ENCODE peak calls at places on chromosomes 6 and 20, in four cellular contexts. S is PC-3, Q is fibroblast of lung, K is GM12878. A is an unnamed sample.

GRCh38 chr6:151240036-151240685 is 394 bp downstream of the AKAP12 start:
- DNase-seq in S (peak), Q (peak), K (no peak), A (peak)

GRCh38 chr20:45892828-45893500 is 1.8 kb downstream of the CTSA start:
- DNase-seq in S (no peak), Q (no peak), K (no peak), A (no peak)

GRCh38 chr6:1415416-1416063 is 26.2 kb downstream of the FOXF2 start:
- DNase-seq in S (no peak), Q (peak), K (no peak), A (no peak)

GRCh38 chr6:82118150-82118562 is 129.4 kb downstream of the IBTK start:
- DNase-seq in S (no peak), Q (no peak), K (no peak), A (no peak)

GRCh38 chr6:119683022-119683421 is 333.5 kb upstream of the MAN1A1 start:
- DNase-seq in S (no peak), Q (no peak), K (no peak), A (no peak)

GRCh38 chr6:10951675-10952282 is 64.9 kb downstream of the SYCP2L start:
- DNase-seq in S (peak), Q (peak), K (no peak), A (peak)

GRCh38 chr6:139153876-139154275 is 19.0 kb downstream of the HECA start:
- DNase-seq in S (no peak), Q (peak), K (no peak), A (no peak)

GRCh38 chr6:146149770-146150169 is 120.9 kb downstream of the GRM1 start:
- DNase-seq in S (no peak), Q (no peak), K (no peak), A (no peak)

GRCh38 chr20:33008336-33009213 is 1.1 kb downstream of the BPIFB2 start:
- DNase-seq in S (no peak), Q (no peak), K (no peak), A (no peak)

GRCh38 chr6:43437700-43438099 is 10.4 kb downstream of the ABCC10 start:
- DNase-seq in S (no peak), Q (no peak), K (no peak), A (no peak)

GRCh38 chr6:157823001-157823522 is at the start of gene SNX9:
- DNase-seq in S (peak), Q (peak), K (no peak), A (peak)

GRCh38 chr6:168116446-168116974 is 37.5 kb upstream of the FRMD1 start:
- DNase-seq in S (no peak), Q (no peak), K (no peak), A (no peak)

GRCh38 chr6:168115748-168116445 is 36.9 kb upstream of the FRMD1 start:
- DNase-seq in S (no peak), Q (no peak), K (no peak), A (no peak)

GRCh38 chr6:168117942-168118341 is 38.9 kb upstream of the FRMD1 start:
- DNase-seq in S (no peak), Q (no peak), K (no peak), A (peak)

GRCh38 chr6:168118935-168119334 is 39.9 kb upstream of the FRMD1 start:
- DNase-seq in S (no peak), Q (no peak), K (no peak), A (no peak)

DNA sequence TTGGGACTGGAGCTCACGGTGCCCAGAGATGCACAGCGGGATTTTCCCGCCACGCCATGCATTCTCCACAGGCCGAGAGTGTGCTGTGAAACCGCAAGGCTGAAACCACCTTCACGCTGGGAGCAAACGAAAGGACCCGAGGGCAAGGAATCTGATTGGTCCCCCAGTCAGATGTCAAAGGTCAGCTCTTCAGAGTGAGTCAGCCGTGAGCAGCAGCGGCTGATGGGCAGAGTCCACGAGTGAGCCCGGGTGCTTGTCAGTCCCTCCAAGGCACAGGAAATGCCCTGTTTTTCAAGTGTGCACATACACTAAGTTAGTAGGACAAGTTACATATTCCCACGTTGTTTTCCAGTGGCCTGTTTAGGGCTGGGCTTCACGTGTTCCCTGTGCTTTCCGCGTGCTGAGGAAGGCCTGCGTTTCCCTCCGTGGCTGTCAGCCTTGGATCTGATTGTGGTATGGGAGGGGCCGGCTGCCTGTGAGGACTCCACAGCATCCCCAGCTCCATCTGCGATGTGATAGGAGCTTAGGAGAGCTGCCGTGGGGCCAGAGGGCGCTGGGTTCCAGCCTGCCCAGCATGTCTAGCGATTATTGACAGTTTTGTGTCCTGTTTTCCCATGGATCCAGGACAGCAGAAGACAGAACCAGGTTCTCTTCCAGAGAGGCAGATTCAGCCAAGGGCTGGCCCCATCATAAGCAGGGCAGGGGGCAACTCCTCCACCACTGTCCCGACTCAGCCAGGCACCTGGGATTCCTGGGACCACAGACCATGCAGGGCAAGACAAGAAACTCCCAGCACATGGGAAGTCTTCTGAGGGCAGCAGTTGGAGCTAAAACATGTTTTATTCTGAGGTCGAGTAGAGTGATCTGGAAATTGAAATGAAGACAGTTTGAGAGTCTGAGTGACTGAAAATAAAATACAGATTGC is 38.2 kb upstream of the FRMD1 start:
- DNase-seq in S (no peak), Q (no peak), K (no peak), A (peak)
- H2AFZ ChIP-seq in S (no peak), Q (no peak), K (no peak), A (no peak)

GRCh38 chr6:6826961-6827360 is 238.4 kb downstream of the LY86 start:
- DNase-seq in S (no peak), Q (no peak), K (no peak), A (no peak)
- H3K9ac ChIP-seq in S (peak), Q (no peak), K (no peak), A (no peak)

GRCh38 chr20:16279320-16279719 is 293.9 kb downstream of the KIF16B start:
- DNase-seq in S (peak), Q (no peak), K (no peak), A (no peak)
- TF ChIP-seq CTCF in S (peak), Q (no peak), K (peak), A (no peak)

GRCh38 chr6:132330759-132331158 is 70.5 kb downstream of the MOXD1 start:
- DNase-seq in S (peak), Q (no peak), K (no peak), A (no peak)
- H2AFZ ChIP-seq in S (peak), Q (no peak), K (no peak), A (no peak)

DNA sequence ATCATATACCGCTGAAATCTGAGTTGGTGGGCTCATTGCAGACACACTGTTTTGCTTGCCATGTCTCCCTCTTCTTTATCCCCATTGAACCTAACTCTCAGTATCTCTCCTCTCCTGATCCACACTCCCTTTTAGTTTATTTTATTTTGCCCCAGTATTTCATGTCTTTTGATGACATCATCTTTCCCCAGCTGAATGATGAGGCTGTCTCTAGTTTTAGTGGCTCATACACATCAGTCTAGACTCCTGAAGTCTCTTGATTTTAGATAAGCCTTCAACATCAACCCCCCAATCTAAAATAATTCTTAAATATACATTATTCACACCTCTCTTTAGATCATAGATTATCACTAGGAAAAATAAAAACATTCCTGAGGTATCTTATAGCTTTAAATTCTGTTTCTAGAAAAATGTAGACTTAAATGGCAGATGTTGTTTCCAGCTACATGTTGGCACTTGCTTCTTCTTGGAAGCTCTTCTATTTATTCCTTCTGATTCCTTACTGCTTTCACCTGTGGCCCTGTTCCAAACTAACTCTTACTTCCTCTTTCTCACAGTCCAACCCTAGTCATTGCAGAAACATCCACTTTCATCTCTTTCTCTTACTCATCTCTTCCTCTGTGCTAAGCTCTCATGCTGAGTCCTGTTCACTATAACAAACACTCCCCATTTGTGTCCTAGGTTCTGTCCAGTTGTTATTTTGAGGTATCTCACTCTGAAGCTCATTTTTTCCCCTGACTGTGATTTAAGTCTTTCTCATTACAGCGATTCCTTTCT is 191.9 kb upstream of the SLC35B3 start:
- DNase-seq in S (peak), Q (peak), K (peak), A (no peak)
- H3K9ac ChIP-seq in S (no peak), Q (no peak), K (no peak), A (no peak)

DNA sequence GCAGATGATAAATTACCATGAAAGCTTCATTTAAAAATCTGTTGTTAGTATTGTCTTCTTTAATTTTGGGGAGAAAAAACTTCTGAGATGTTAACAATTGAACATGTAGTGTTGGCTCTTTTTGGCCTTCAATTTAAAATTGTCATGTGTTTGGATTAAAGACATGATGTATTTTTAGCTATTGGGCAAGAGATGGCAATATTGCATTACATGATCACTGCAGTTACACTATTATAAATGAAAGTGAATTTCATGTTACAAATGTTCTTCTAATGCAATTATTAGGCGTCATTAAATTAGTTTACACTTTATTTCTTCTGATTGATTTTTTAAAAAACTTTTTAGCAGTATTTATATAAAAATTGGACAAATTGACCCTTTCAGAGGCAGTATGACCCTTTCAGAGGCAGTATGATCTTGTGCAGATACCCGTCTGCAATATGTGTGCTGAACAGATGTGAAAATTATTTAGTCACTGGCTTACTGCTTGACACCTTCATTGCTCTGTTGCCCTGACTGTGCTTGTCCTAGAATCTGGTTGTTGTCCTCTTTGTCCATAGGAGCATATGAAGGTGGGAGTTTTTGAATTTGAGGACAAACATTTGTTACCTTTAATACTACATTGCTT is 25.8 kb downstream of the CDKAL1 start:
- DNase-seq in S (no peak), Q (peak), K (no peak), A (peak)
- TF ChIP-seq CTCF in S (peak), Q (no peak), K (no peak), A (peak)

GRCh38 chr6:4971851-4972250 is 32.0 kb downstream of the RPP40 start:
- DNase-seq in S (no peak), Q (no peak), K (no peak), A (no peak)

GRCh38 chr6:4972438-4972837 is 31.4 kb downstream of the RPP40 start:
- DNase-seq in S (no peak), Q (no peak), K (no peak), A (no peak)

GRCh38 chr6:4973972-4974885 is 29.6 kb downstream of the RPP40 start:
- DNase-seq in S (peak), Q (peak), K (no peak), A (peak)

GRCh38 chr6:4974962-4975361 is 28.9 kb downstream of the RPP40 start:
- DNase-seq in S (no peak), Q (no peak), K (no peak), A (no peak)

GRCh38 chr6:4973415-4973814 is 30.4 kb downstream of the RPP40 start:
- DNase-seq in S (no peak), Q (no peak), K (no peak), A (no peak)
- H2AFZ ChIP-seq in S (no peak), Q (peak), K (no peak), A (no peak)

DNA sequence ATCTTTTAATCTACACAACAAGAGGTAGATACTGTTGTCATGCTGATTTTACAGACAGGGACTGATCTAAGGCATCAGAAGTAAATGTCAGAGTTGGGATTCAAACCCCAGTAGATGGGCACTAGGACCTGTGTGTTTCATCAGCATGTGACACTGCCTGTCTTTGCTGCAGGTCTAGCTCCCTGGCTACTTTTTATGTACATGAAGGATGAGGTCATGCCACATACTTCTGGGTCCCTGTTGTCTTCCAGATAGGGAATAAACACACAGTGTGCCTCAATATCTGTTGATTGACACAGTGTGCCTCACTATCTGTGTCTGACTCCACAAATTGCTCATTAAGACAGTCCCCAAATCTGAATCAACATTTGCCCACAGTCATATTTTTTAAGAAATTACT is 106.9 kb downstream of the TFAP2B start:
- DNase-seq in S (no peak), Q (no peak), K (no peak), A (no peak)
- H3K9ac ChIP-seq in S (no peak), Q (no peak), K (no peak), A (no peak)

DNA sequence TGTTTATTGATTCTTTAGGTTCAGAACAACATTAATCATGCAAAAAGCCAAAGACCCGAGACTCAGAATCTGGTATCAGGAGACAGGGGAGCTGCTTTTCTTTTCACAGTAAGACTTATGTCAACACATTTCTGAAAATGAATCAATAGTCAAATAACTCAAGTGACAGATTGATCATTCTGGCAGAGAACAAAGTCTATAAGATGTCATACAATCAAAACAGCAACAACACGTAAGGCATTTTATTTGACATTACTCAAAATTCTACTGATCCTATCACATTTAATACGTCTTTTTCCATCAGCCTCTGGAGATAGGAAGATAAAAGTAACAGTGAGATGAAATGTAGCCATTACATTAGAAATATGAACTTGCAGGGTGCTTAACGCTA is 93.4 kb upstream of the EEF1E1 start:
- DNase-seq in S (no peak), Q (no peak), K (no peak), A (no peak)
- TF ChIP-seq CTCF in S (no peak), Q (no peak), K (no peak), A (no peak)

DNA sequence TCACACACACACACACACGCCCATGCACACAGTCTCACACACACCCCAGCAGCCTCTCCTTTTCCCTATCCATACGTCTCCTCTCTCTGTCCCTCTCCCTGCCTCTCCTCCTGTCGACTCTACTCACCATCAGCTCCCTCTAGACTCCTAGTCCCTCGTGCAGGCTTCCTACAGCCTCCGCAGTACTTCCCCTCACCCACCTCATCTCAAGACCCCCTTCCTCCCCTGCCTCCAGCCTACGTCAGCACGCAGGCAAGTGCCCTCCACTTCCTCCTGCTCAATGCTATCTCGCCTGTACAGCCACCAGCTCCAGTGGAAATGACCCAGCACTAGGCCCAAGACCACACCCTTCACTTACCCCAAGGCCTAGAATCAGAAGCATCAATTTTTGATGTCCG is 834 bp upstream of the TREML2 start:
- DNase-seq in S (no peak), Q (no peak), K (no peak), A (no peak)
- H2AFZ ChIP-seq in S (no peak), Q (no peak), K (peak), A (no peak)

A was measured in SK-N-SH.